ENCODE peak calls at places on chromosomes 7 and 10, in eight cellular contexts. T, U, R, Z, A, D, S and G are unnamed samples.
A peak's percentile ranks its signal among the peaks of the same experiment; 100 is the strongest.

GRCh38 chr10:92590623-92591549 is 2.0 kb upstream of the KIF11 start:
- DNase-seq in T (peak; percentile 26), U (no peak), R (no peak), Z (peak; percentile 35), A (no peak), D (peak; percentile 29), S (no peak), G (no peak)

GRCh38 chr7:135843214-135843613 is 94.6 kb upstream of the FAM180A start:
- DNase-seq in T (no peak), U (no peak), R (no peak), Z (no peak), A (no peak), D (no peak), S (no peak), G (no peak)

GRCh38 chr10:123769647-123770046 is 103.5 kb downstream of the GPR26 start:
- DNase-seq in T (no peak), U (no peak), R (no peak), Z (no peak), A (no peak), D (no peak), S (no peak), G (no peak)

GRCh38 chr7:32116436-32116835 is 46.2 kb upstream of the PDE1C start:
- DNase-seq in T (no peak), U (no peak), R (no peak), Z (no peak), A (no peak), D (peak; percentile 12), S (no peak), G (no peak)

GRCh38 chr10:103476046-103476768 is 2.8 kb downstream of the CALHM3 start:
- DNase-seq in T (no peak), U (no peak), R (no peak), Z (peak; percentile 73), A (no peak), D (no peak), S (no peak), G (no peak)

GRCh38 chr10:129956902-129957673 is 7.0 kb downstream of the EBF3 start:
- DNase-seq in T (no peak), U (no peak), R (no peak), Z (no peak), A (no peak), D (no peak), S (no peak), G (no peak)

GRCh38 chr10:76644481-76644880 is 993.1 kb downstream of the KCNMA1 start:
- DNase-seq in T (no peak), U (no peak), R (no peak), Z (no peak), A (no peak), D (no peak), S (no peak), G (no peak)

GRCh38 chr10:24901686-24902399 is 50.6 kb downstream of the PRTFDC1 start:
- DNase-seq in T (no peak), U (no peak), R (peak; percentile 40), Z (no peak), A (no peak), D (no peak), S (no peak), G (no peak)

GRCh38 chr10:6218692-6219493 is 16.2 kb downstream of the PFKFB3 start:
- DNase-seq in T (no peak), U (no peak), R (no peak), Z (no peak), A (no peak), D (no peak), S (no peak), G (no peak)

GRCh38 chr10:78700413-78700812 is 368.4 kb upstream of the ZMIZ1 start:
- DNase-seq in T (no peak), U (no peak), R (peak; percentile 37), Z (no peak), A (no peak), D (no peak), S (no peak), G (no peak)

GRCh38 chr7:143979359-143979758 is 20.8 kb upstream of the OR6B1 start:
- DNase-seq in T (no peak), U (no peak), R (no peak), Z (no peak), A (no peak), D (no peak), S (no peak), G (no peak)

GRCh38 chr7:50783801-50784507 is 1.3 kb upstream of the GRB10 start:
- DNase-seq in T (no peak), U (no peak), R (no peak), Z (no peak), A (no peak), D (no peak), S (no peak), G (no peak)

GRCh38 chr10:124145109-124145860 is 51.9 kb upstream of the CHST15 start:
- DNase-seq in T (no peak), U (no peak), R (no peak), Z (no peak), A (no peak), D (no peak), S (no peak), G (no peak)

GRCh38 chr7:151903249-151904032 is 26.5 kb upstream of the PRKAG2 start:
- DNase-seq in T (no peak), U (no peak), R (no peak), Z (no peak), A (no peak), D (no peak), S (no peak), G (no peak)

GRCh38 chr7:156895024-156895780 is 2.2 kb upstream of the LMBR1 start:
- DNase-seq in T (no peak), U (no peak), R (no peak), Z (no peak), A (no peak), D (no peak), S (no peak), G (no peak)

GRCh38 chr7:37449621-37450020 is 957 bp upstream of the ELMO1 start:
- DNase-seq in T (no peak), U (no peak), R (no peak), Z (no peak), A (no peak), D (no peak), S (no peak), G (no peak)

GRCh38 chr10:71748671-71749191 is 24.6 kb downstream of the VSIR start:
- DNase-seq in T (no peak), U (no peak), R (no peak), Z (no peak), A (peak; percentile 69), D (no peak), S (no peak), G (no peak)

GRCh38 chr7:108824840-108825540 is 255.3 kb downstream of the DNAJB9 start:
- DNase-seq in T (no peak), U (no peak), R (no peak), Z (no peak), A (no peak), D (no peak), S (no peak), G (no peak)

GRCh38 chr7:28793383-28793782 is 164.7 kb downstream of the TRIL start:
- DNase-seq in T (no peak), U (no peak), R (no peak), Z (no peak), A (no peak), D (no peak), S (no peak), G (no peak)

GRCh38 chr7:131538791-131539179 is 17.6 kb downstream of the PODXL start:
- DNase-seq in T (no peak), U (no peak), R (peak; percentile 63), Z (no peak), A (no peak), D (no peak), S (no peak), G (no peak)

GRCh38 chr7:117048114-117048853 is 95.0 kb downstream of the ST7 start:
- DNase-seq in T (no peak), U (no peak), R (no peak), Z (no peak), A (no peak), D (no peak), S (no peak), G (no peak)

GRCh38 chr10:34581871-34582532 is 233.1 kb downstream of the PARD3 start:
- DNase-seq in T (no peak), U (no peak), R (no peak), Z (no peak), A (no peak), D (no peak), S (no peak), G (no peak)

GRCh38 chr7:99820408-99821027 is 7.3 kb upstream of the CYP3A43 start:
- DNase-seq in T (no peak), U (no peak), R (no peak), Z (no peak), A (no peak), D (no peak), S (no peak), G (no peak)

GRCh38 chr7:158682456-158682855 is 22.1 kb downstream of the NCAPG2 start:
- DNase-seq in T (no peak), U (no peak), R (no peak), Z (no peak), A (no peak), D (no peak), S (no peak), G (no peak)

GRCh38 chr7:81111781-81112540 is 193.1 kb upstream of the SEMA3C start:
- DNase-seq in T (no peak), U (no peak), R (no peak), Z (no peak), A (no peak), D (no peak), S (no peak), G (no peak)

GRCh38 chr10:104329754-104330153 is 8.5 kb downstream of the ITPRIP start:
- DNase-seq in T (no peak), U (no peak), R (no peak), Z (no peak), A (no peak), D (no peak), S (no peak), G (no peak)

GRCh38 chr7:41874206-41874770 is 171.4 kb upstream of the INHBA start:
- DNase-seq in T (no peak), U (no peak), R (no peak), Z (no peak), A (no peak), D (no peak), S (no peak), G (no peak)

GRCh38 chr10:63758080-63758479 is 236.9 kb downstream of the REEP3 start:
- DNase-seq in T (no peak), U (no peak), R (no peak), Z (no peak), A (no peak), D (no peak), S (no peak), G (no peak)

GRCh38 chr10:4447977-4448376 is 378.0 kb upstream of the AKR1E2 start:
- DNase-seq in T (no peak), U (no peak), R (no peak), Z (no peak), A (no peak), D (no peak), S (no peak), G (no peak)